ENCODE peak calls at places on chromosomes 4 and X, in seven cellular contexts. B is psoas muscle; F is EL; H is GM23248; X is activated CD4-positive, CD25-positive, alpha-beta regulatory T cell treated with anti-CD3 and anti-CD28 coated beads, Interleukin-2, amount 50 U/mL, for 72 hours; E is activated CD8-positive, alpha-beta T cell treated with anti-CD3 and anti-CD28 coated beads, Interleukin-2, amount 10 ng/mL, durations not matched to agents 7 days and 5 days; A is GM04503. K is an unnamed sample.

GRCh38 chr4:42906906-42907774 is 14.6 kb downstream of the GRXCR1 start:
- DNase-seq in B (no peak), F (no peak), H (peak), X (no peak), E (no peak), A (no peak), K (peak)

GRCh38 chr4:118113220-118113619 is 78.9 kb downstream of the NDST3 start:
- DNase-seq in B (no peak), F (peak), H (no peak), X (no peak), E (no peak), A (no peak), K (no peak)

GRCh38 chr4:58413849-58414248 is 1303.7 kb upstream of the IGFBP7 start:
- DNase-seq in B (no peak), F (no peak), H (no peak), X (no peak), E (no peak), A (no peak), K (no peak)

GRCh38 chrX:154458954-154459829 is 1.1 kb downstream of the PLXNA3 start:
- DNase-seq in B (no peak), F (peak), H (peak), X (no peak), E (peak), A (no peak), K (no peak)

GRCh38 chr4:185805979-185806378 is 6.0 kb downstream of the SORBS2 start:
- DNase-seq in B (no peak), F (no peak), H (no peak), X (no peak), E (no peak), A (no peak), K (no peak)

GRCh38 chr4:158739600-158739999 is 16.4 kb upstream of the PPID start:
- DNase-seq in B (no peak), F (no peak), H (no peak), X (no peak), E (no peak), A (no peak), K (no peak)

GRCh38 chrX:8273451-8273894 is 102.4 kb upstream of the VCX2 start:
- DNase-seq in B (no peak), F (peak), H (no peak), X (no peak), E (no peak), A (no peak), K (peak)

GRCh38 chr4:55311792-55312490 is 34.1 kb upstream of the SRD5A3 start:
- DNase-seq in B (no peak), F (no peak), H (no peak), X (no peak), E (no peak), A (no peak), K (no peak)

GRCh38 chrX:34868633-34869032 is 74.0 kb upstream of the FAM47B start:
- DNase-seq in B (no peak), F (no peak), H (no peak), X (no peak), E (no peak), A (no peak), K (no peak)

GRCh38 chr4:183154701-183155391 is 55.8 kb downstream of the WWC2 start:
- DNase-seq in B (no peak), F (no peak), H (no peak), X (no peak), E (no peak), A (no peak), K (no peak)

GRCh38 chr4:19309365-19309764 is 942.3 kb upstream of the SLIT2 start:
- DNase-seq in B (no peak), F (peak), H (peak), X (no peak), E (no peak), A (no peak), K (peak)

GRCh38 chr4:126753592-126753991 is 879.2 kb upstream of the INTU start:
- DNase-seq in B (no peak), F (no peak), H (no peak), X (no peak), E (no peak), A (no peak), K (no peak)

GRCh38 chr4:19402666-19403065 is 849.0 kb upstream of the SLIT2 start:
- DNase-seq in B (no peak), F (no peak), H (peak), X (no peak), E (no peak), A (no peak), K (no peak)

GRCh38 chrX:38754102-38754790 is 47.0 kb upstream of the MID1IP1 start:
- DNase-seq in B (no peak), F (peak), H (peak), X (no peak), E (peak), A (peak), K (peak)

GRCh38 chrX:16923157-16923556 is 23.3 kb upstream of the REPS2 start:
- DNase-seq in B (no peak), F (no peak), H (no peak), X (no peak), E (no peak), A (no peak), K (no peak)

GRCh38 chr4:47662975-47663374 is 174.9 kb downstream of the CORIN start:
- DNase-seq in B (no peak), F (peak), H (peak), X (no peak), E (peak), A (no peak), K (no peak)

K was measured in bronchial epithelial cell.